ENCODE peak calls at places on chromosomes 5 and 9, in six cellular contexts. L is left ventricle myocardium inferior; I is K562; N is PC-9; K is astrocyte; F is CD8-positive, alpha-beta memory T cell. X is an unnamed sample.

GRCh38 chr5:103041071-103041676 is 78.8 kb downstream of the GIN1 start:
- DNase-seq in I (no peak), K (peak; percentile 27), F (no peak), L (no peak), N (no peak), X (no peak)

GRCh38 chr5:146426853-146427618 is 20.1 kb upstream of the TCERG1 start:
- DNase-seq in N (no peak), F (peak; percentile 29), K (peak; percentile 21), I (peak; percentile 32), L (no peak), X (no peak)

GRCh38 chr5:181054871-181055494 is 14.9 kb downstream of the BTNL9 start:
- DNase-seq in N (no peak), L (no peak), F (no peak), K (no peak), I (peak; percentile 43), X (no peak)

GRCh38 chr5:44388504-44389409 is 463 bp downstream of the FGF10 start:
- DNase-seq in F (no peak), N (no peak), K (no peak), I (no peak), L (peak; percentile 14), X (no peak)

GRCh38 chr9:133148351-133149129 is 15.2 kb downstream of the GBGT1 start:
- DNase-seq in K (no peak), I (no peak), N (peak; percentile 55), L (peak; percentile 66), F (peak; percentile 75), X (peak; percentile 48)

GRCh38 chr9:14251146-14252071 is 62.5 kb downstream of the NFIB start:
- DNase-seq in L (peak; percentile 87), F (no peak), I (no peak), N (peak; percentile 81), K (peak; percentile 89), X (peak; percentile 37)

GRCh38 chr5:137181685-137182084 is 317.4 kb downstream of the SPOCK1 start:
- DNase-seq in I (no peak), K (no peak), F (no peak), N (no peak), L (no peak), X (no peak)

GRCh38 chr5:95788493-95788892 is 34.0 kb downstream of the GLRX start:
- DNase-seq in L (no peak), N (no peak), I (no peak), F (no peak), K (no peak), X (no peak)

GRCh38 chr9:1939926-1940368 is 75.2 kb upstream of the SMARCA2 start:
- DNase-seq in N (no peak), L (no peak), I (peak; percentile 7), K (no peak), F (peak; percentile 19), X (no peak)

GRCh38 chr5:123344819-123345426 is 78.3 kb downstream of the CEP120 start:
- DNase-seq in F (no peak), K (peak; percentile 18), I (no peak), L (no peak), N (peak; percentile 3), X (no peak)

GRCh38 chr9:130823435-130823834 is 11.6 kb upstream of the ABL1 start:
- DNase-seq in L (no peak), N (no peak), K (peak; percentile 57), F (no peak), I (peak; percentile 63), X (no peak)

GRCh38 chr9:26158631-26159150 is 480.4 kb upstream of the TUSC1 start:
- DNase-seq in I (no peak), N (no peak), F (no peak), L (no peak), K (no peak), X (no peak)

GRCh38 chr5:20678814-20679298 is 690.9 kb upstream of the CDH18 start:
- DNase-seq in L (no peak), F (no peak), N (peak; percentile 23), K (peak; percentile 95), I (no peak), X (no peak)

DNA sequence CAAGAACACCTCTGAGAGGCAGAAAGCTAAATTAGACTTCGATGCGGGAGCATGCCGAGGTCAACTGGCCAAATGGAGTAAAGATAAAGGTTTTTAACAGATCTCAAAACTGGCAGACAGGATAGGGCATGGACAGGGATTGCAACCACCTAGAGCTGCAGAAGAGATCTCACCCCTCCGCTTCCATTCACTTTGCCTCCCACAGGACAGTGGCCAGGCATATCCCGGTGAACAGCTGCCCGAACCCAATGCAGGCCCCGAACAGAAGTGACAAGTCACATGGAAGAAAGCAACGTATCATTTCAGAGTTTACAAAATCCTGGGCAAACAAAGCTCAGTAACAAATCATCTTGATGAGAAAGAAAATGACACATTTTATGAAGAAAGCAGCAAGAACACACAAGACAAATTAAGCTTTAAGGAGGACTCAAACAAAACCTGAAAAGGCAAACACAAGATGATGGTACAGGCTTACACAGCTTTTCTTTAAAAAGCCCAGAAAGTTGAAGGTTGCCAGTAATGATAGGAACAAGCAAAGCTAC is 18.4 kb downstream of the RNF130 start:
- DNase-seq in K (no peak), F (no peak), N (no peak), L (no peak), I (no peak), X (no peak)
- H3K4me1 ChIP-seq in K (peaks cover 15% of the 10 kb centered on the region), F (no peaks in the 10 kb centered on the region), N (no peaks in the 10 kb centered on the region), L (peaks cover 43% of the 10 kb centered on the region), I (peaks cover 29% of the 10 kb centered on the region), X (no peaks in the 10 kb centered on the region)

GRCh38 chr9:36119476-36119875 is 17.1 kb upstream of the GLIPR2 start:
- DNase-seq in L (no peak), K (no peak), I (no peak), F (no peak), N (no peak), X (no peak)
- H3K4me1 ChIP-seq in L (no peaks in the 10 kb centered on the region), K (peaks cover 3% of the 10 kb centered on the region), I (no peaks in the 10 kb centered on the region), F (no peaks in the 10 kb centered on the region), N (no peaks in the 10 kb centered on the region), X (no peaks in the 10 kb centered on the region)

GRCh38 chr9:99027414-99027813 is 77.5 kb upstream of the TGFBR1 start:
- DNase-seq in K (no peak), I (no peak), L (no peak), N (no peak), F (no peak), X (no peak)
- H3K4me1 ChIP-seq in K (peaks cover 13% of the 10 kb centered on the region), I (peaks cover 34% of the 10 kb centered on the region), L (peaks cover 12% of the 10 kb centered on the region), N (peaks cover 17% of the 10 kb centered on the region), F (peaks cover 20% of the 10 kb centered on the region), X (no peaks in the 10 kb centered on the region)

DNA sequence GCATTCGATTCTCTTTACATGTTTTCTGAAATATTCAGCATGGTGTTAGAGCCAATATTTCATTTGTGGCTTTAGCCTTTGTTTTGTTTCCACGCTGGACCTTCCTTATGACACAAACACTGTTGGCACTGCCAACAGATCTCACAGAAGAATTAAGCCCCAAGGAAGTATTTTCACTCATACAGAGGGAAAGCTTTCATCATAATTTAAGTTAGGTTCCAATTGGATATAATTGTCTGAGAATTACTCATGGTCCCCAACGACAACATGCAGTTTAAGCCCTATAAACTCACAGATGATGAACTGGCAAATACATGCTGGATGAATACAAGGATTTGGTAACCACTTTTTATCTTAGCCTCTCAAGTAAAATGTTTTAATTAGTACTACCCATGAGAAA is 259.5 kb downstream of the EBF1 start:
- DNase-seq in I (no peak), N (no peak), L (no peak), F (no peak), K (no peak), X (no peak)
- H3K4me1 ChIP-seq in I (no peaks in the 10 kb centered on the region), N (no peaks in the 10 kb centered on the region), L (peaks cover 8% of the 10 kb centered on the region), F (no peaks in the 10 kb centered on the region), K (no peaks in the 10 kb centered on the region), X (no peaks in the 10 kb centered on the region)

GRCh38 chr9:110125763-110126351 is 82.1 kb downstream of the C9orf152 start:
- DNase-seq in L (no peak), I (no peak), K (peak; percentile 49), N (no peak), F (no peak), X (no peak)
- H3K4me1 ChIP-seq in L (peaks cover 97% of the 10 kb centered on the region), I (no peaks in the 10 kb centered on the region), K (peaks cover 73% of the 10 kb centered on the region), N (peaks cover 20% of the 10 kb centered on the region), F (peaks cover 4% of the 10 kb centered on the region), X (no peaks in the 10 kb centered on the region)

DNA sequence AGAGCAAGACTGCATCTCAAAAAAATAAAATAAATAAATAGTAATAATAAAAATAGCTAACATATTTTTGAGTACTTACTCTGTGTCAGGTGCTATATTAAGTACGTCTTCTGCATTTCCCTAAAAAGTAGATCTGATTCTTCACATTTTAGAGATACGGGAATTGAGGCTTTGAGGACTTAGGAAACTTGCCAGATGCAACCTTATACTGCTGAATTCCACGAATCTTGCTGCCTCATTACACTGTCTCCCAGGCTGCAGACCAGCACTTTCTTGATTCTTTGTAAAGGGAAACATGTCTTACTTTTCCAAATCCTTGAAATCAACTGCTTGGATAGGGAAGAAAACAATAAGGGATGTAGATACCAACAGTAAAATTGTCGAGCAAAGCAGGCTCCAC is 124.4 kb upstream of the RAI14 start:
- DNase-seq in I (no peak), F (no peak), L (no peak), K (peak; percentile 95), N (no peak), X (no peak)
- H3K4me1 ChIP-seq in I (peaks cover 8% of the 10 kb centered on the region), F (no peaks in the 10 kb centered on the region), L (no peaks in the 10 kb centered on the region), K (peaks cover 38% of the 10 kb centered on the region), N (peaks cover 52% of the 10 kb centered on the region), X (no peaks in the 10 kb centered on the region)

GRCh38 chr9:16732546-16732945 is 137.9 kb downstream of the BNC2 start:
- DNase-seq in N (no peak), K (no peak), L (no peak), I (no peak), F (no peak), X (no peak)
- H3K4me1 ChIP-seq in N (peaks cover 12% of the 10 kb centered on the region), K (peaks cover 11% of the 10 kb centered on the region), L (no peaks in the 10 kb centered on the region), I (no peaks in the 10 kb centered on the region), F (no peaks in the 10 kb centered on the region), X (no peaks in the 10 kb centered on the region)

GRCh38 chr9:135739271-135740220 is 37.6 kb downstream of the KCNT1 start:
- DNase-seq in F (no peak), L (no peak), N (no peak), K (no peak), I (no peak), X (no peak)

GRCh38 chr9:135744333-135745070 is 42.5 kb downstream of the KCNT1 start:
- DNase-seq in F (no peak), N (no peak), L (no peak), K (no peak), I (no peak), X (no peak)

GRCh38 chr9:135743546-135744332 is 41.8 kb downstream of the KCNT1 start:
- DNase-seq in K (no peak), N (no peak), I (no peak), L (peak; percentile 49), F (no peak), X (no peak)

GRCh38 chr9:135743021-135743420 is 41.0 kb downstream of the KCNT1 start:
- DNase-seq in K (no peak), N (no peak), L (no peak), F (no peak), I (no peak), X (no peak)

GRCh38 chr9:135741276-135742219 is 39.6 kb downstream of the KCNT1 start:
- DNase-seq in I (no peak), K (no peak), F (no peak), N (no peak), L (no peak), X (peak; percentile 43)
- H3K4me1 ChIP-seq in I (no peaks in the 10 kb centered on the region), K (no peaks in the 10 kb centered on the region), F (no peaks in the 10 kb centered on the region), N (no peaks in the 10 kb centered on the region), L (peaks cover 16% of the 10 kb centered on the region), X (peaks cover 7% of the 10 kb centered on the region)

GRCh38 chr5:14222182-14222581 is 79.0 kb downstream of the TRIO start:
- DNase-seq in I (no peak), L (no peak), N (no peak), K (no peak), F (no peak), X (no peak)
- H3K4me1 ChIP-seq in I (no peaks in the 10 kb centered on the region), L (peaks cover 92% of the 10 kb centered on the region), N (peaks cover 24% of the 10 kb centered on the region), K (peaks cover 37% of the 10 kb centered on the region), F (no peaks in the 10 kb centered on the region), X (peaks cover 8% of the 10 kb centered on the region)

GRCh38 chr9:135218331-135219225 is 131.1 kb downstream of the OLFM1 start:
- DNase-seq in K (no peak), L (no peak), F (no peak), I (no peak), N (no peak), X (peak; percentile 61)
- H3K4me1 ChIP-seq in K (no peaks in the 10 kb centered on the region), L (peaks cover 30% of the 10 kb centered on the region), F (no peaks in the 10 kb centered on the region), I (no peaks in the 10 kb centered on the region), N (no peaks in the 10 kb centered on the region), X (peaks cover 53% of the 10 kb centered on the region)